ENCODE peak calls at places on chromosomes 11 and 22, in four cellular contexts. X is spleen, G is IMR-90, H is body of pancreas. W is an unnamed sample.
A peak's percentile ranks its signal among the peaks of the same experiment; 100 is the strongest.

GRCh38 chr11:28049338-28050216 is 58.4 kb downstream of the KIF18A start:
- DNase-seq in X (no peak), G (peak; percentile 54), H (no peak), W (no peak)

GRCh38 chr11:121070951-121071350 is 30.1 kb upstream of the TECTA start:
- DNase-seq in X (no peak), G (peak; percentile 31), H (no peak), W (no peak)

GRCh38 chr11:57905439-57905838 is 118.2 kb upstream of the OR9Q1 start:
- DNase-seq in X (no peak), G (no peak), H (no peak), W (no peak)

GRCh38 chr11:59810189-59810910 is at the start of gene MRPL16:
- DNase-seq in X (peak; percentile 95), G (peak; percentile 85), H (peak; percentile 94), W (peak; percentile 95)

GRCh38 chr11:29310016-29310415 is 706.8 kb downstream of the KCNA4 start:
- DNase-seq in X (no peak), G (peak; percentile 95), H (no peak), W (no peak)

GRCh38 chr11:102405501-102405900 is 47.1 kb downstream of the TMEM123 start:
- DNase-seq in X (no peak), G (no peak), H (no peak), W (no peak)

GRCh38 chr11:72954860-72955259 is 140.6 kb downstream of the ATG16L2 start:
- DNase-seq in X (no peak), G (no peak), H (no peak), W (no peak)

GRCh38 chr11:25734592-25735211 is 597.2 kb upstream of the ANO3 start:
- DNase-seq in X (no peak), G (peak; percentile 19), H (no peak), W (no peak)

GRCh38 chr11:7353100-7353499 is 101.4 kb downstream of the SYT9 start:
- DNase-seq in X (no peak), G (no peak), H (no peak), W (no peak)

GRCh38 chr11:98062714-98063113 is 958.0 kb upstream of the CNTN5 start:
- DNase-seq in X (no peak), G (no peak), H (no peak), W (no peak)

GRCh38 chr11:125910450-125910849 is 6.1 kb downstream of the DDX25 start:
- DNase-seq in X (no peak), G (no peak), H (no peak), W (no peak)

GRCh38 chr11:86160546-86161149 is 83.9 kb upstream of the EED start:
- DNase-seq in X (no peak), G (peak; percentile 50), H (no peak), W (no peak)

GRCh38 chr11:115610908-115611307 is 106.7 kb upstream of the CADM1 start:
- DNase-seq in X (no peak), G (no peak), H (no peak), W (no peak)

GRCh38 chr22:42848941-42849340 is 8.1 kb downstream of the ARFGAP3 start:
- DNase-seq in X (no peak), G (no peak), H (no peak), W (no peak)

GRCh38 chr11:68025047-68025446 is 5.4 kb upstream of the NDUFS8 start:
- DNase-seq in X (no peak), G (no peak), H (no peak), W (no peak)

GRCh38 chr22:28137036-28137435 is 218.0 kb upstream of the PITPNB start:
- DNase-seq in X (no peak), G (no peak), H (no peak), W (no peak)

GRCh38 chr11:8338138-8338537 is 74.5 kb upstream of the LMO1 start:
- DNase-seq in X (no peak), G (peak; percentile 12), H (peak; percentile 59), W (peak; percentile 58)

GRCh38 chr22:44049369-44050231 is 25.5 kb downstream of the PARVB start:
- DNase-seq in X (no peak), G (no peak), H (no peak), W (no peak)

GRCh38 chr22:48644108-48644507 is 1183.6 kb downstream of the BRD1 start:
- DNase-seq in X (no peak), G (no peak), H (no peak), W (no peak)

GRCh38 chr22:33188316-33188715 is 130.1 kb upstream of the SYN3 start:
- DNase-seq in X (no peak), G (no peak), H (no peak), W (no peak)

GRCh38 chr11:118439656-118440055 is 3.4 kb downstream of the KMT2A start:
- DNase-seq in X (no peak), G (no peak), H (no peak), W (no peak)

GRCh38 chr11:117669062-117669461 is 128.0 kb downstream of the DSCAML1 start:
- DNase-seq in X (no peak), G (no peak), H (no peak), W (no peak)

GRCh38 chr11:454801-455565 is 4.9 kb downstream of the PTDSS2 start:
- DNase-seq in X (no peak), G (no peak), H (no peak), W (no peak)

GRCh38 chr11:93476796-93477195 is 66.4 kb downstream of the SMCO4 start:
- DNase-seq in X (no peak), G (peak; percentile 91), H (no peak), W (no peak)

GRCh38 chr11:33552756-33553155 is 147.9 kb downstream of the C11orf91 start:
- DNase-seq in X (no peak), G (peak; percentile 76), H (no peak), W (no peak)

GRCh38 chr22:50311606-50312351 is 4.3 kb upstream of the PLXNB2 start:
- DNase-seq in X (no peak), G (no peak), H (no peak), W (no peak)

GRCh38 chr11:106091480-106092123 is 14.1 kb downstream of the AASDHPPT start:
- DNase-seq in X (no peak), G (peak; percentile 88), H (no peak), W (no peak)

GRCh38 chr22:19874307-19875060 is 19.8 kb upstream of the GNB1L start:
- DNase-seq in X (peak; percentile 75), G (no peak), H (peak; percentile 9), W (peak; percentile 47)

GRCh38 chr11:18012906-18013781 is at the start of gene SERGEF:
- DNase-seq in X (peak; percentile 99), G (peak; percentile 84), H (peak; percentile 96), W (peak; percentile 97)

GRCh38 chr11:36453678-36454077 is 56.4 kb downstream of the TRAF6 start:
- DNase-seq in X (no peak), G (peak; percentile 37), H (no peak), W (no peak)

GRCh38 chr11:26626346-26626745 is 54.3 kb upstream of the MUC15 start:
- DNase-seq in X (no peak), G (no peak), H (no peak), W (no peak)

GRCh38 chr11:69483696-69484426 is 2.4 kb downstream of the LINC01488 start:
- DNase-seq in X (peak; percentile 64), G (no peak), H (no peak), W (no peak)

GRCh38 chr22:36355362-36355761 is 32.4 kb downstream of the MYH9 start:
- DNase-seq in X (no peak), G (peak; percentile 52), H (no peak), W (no peak)

GRCh38 chr11:5107285-5107684 is 30.9 kb downstream of the OR52A5 start:
- DNase-seq in X (no peak), G (no peak), H (no peak), W (no peak)

GRCh38 chr11:58622344-58622743 is at the start of gene CNTF:
- DNase-seq in X (no peak), G (peak; percentile 13), H (no peak), W (no peak)

GRCh38 chr22:41286639-41287091 is 678 bp upstream of the RANGAP1 start:
- DNase-seq in X (peak; percentile 83), G (peak; percentile 38), H (peak; percentile 56), W (no peak)
- TF ChIP-seq POLR2A in X (no peak), G (no peak), H (no peak), W (no peak)

DNA sequence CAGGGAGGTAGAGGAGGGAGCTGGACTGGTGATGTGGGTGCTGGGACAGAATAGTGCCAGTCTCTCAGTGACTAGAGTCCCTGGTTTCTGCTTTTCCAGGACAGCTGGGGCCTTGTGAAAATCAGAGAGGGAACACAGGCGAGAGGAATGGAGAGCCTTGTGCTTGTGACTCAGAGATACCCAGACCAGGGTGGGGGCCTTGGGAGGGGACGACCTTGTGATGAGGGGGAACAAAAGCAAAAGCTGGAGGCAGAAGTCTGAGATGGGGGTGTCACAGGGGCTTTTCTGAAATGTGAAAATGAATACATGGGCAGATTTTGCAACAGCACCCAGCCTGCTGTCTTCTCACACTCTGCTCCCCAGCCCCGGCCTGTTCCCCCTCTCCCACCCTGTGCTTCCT is 3.4 kb upstream of the NR1H3 start:
- DNase-seq in X (peak; percentile 71), G (no peak), H (no peak), W (no peak)
- H3K27ac ChIP-seq in X (peak overlapping the region; percentile 68), G (peak overlapping the region; percentile 72), H (peak overlapping the region; percentile 74), W (peak overlapping the region; percentile 73)

GRCh38 chr11:9574806-9575530 is 1.5 kb downstream of the WEE1 start:
- DNase-seq in X (no peak), G (peak; percentile 87), H (peak; percentile 41), W (peak; percentile 44)
- TF ChIP-seq POLR2A in X (no peak), G (peak; percentile 87), H (peak; percentile 42), W (no peak)

DNA sequence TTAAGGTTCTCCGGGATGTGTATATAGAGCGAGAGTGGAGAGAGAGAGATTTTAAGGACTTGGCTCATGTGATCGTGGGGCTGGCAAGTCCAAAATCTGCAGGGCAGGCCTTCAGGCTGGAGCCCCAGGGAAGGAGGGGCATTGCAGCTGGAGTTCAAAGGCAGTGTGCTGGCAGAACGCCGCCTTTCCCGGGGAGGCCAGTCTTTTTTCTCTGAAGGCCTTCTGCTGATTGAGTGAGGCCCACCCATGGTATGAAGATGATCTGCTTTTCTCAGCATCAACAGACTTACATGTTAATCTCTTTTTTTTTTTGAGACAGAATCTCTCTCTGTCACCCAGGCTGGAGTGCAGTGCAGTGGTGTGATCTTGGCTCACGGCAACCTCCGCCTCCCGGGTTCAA is 25.4 kb downstream of the FBLN1 start:
- DNase-seq in X (no peak), G (no peak), H (no peak), W (no peak)
- H3K27ac ChIP-seq in X (no peak overlapping the region), G (no peak overlapping the region), H (no peak overlapping the region), W (peak overlapping the region; percentile 84)

GRCh38 chr11:112537846-112538330 is 277.2 kb upstream of the PLET1 start:
- DNase-seq in X (no peak), G (no peak), H (no peak), W (no peak)

GRCh38 chr11:112539741-112540140 is 279.1 kb upstream of the PLET1 start:
- DNase-seq in X (no peak), G (no peak), H (no peak), W (no peak)

GRCh38 chr11:112540261-112540660 is 279.6 kb upstream of the PLET1 start:
- DNase-seq in X (no peak), G (no peak), H (no peak), W (no peak)

GRCh38 chr11:112539165-112539564 is 278.5 kb upstream of the PLET1 start:
- DNase-seq in X (no peak), G (no peak), H (no peak), W (no peak)

DNA sequence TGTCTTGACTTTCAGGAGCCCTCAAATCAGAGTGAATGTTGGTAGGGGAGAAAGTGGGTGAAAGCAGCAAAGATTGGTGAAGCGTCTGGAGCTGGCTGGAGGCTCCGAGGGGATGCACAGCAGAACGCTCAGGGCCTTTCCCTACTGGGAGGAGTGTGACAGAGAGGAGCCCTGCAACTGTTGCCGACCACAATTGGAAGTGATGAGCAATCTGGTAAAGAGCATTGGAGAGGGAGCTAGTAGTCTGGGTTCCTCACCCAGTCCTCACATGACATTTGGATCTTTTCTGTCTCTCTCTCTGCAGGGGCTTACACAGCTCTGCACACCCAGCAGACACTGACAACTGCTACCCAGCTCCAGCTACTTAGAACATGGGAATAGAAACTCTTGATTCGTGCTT is 277.9 kb upstream of the PLET1 start:
- DNase-seq in X (no peak), G (no peak), H (no peak), W (no peak)
- TF ChIP-seq POLR2A in X (no peak), G (no peak), H (no peak), W (no peak)

W was measured in stomach.